ENCODE peak calls at places on chromosomes 11 and 22, in ten cellular contexts. N, F, E, X, S, A, U, M, Z and G are unnamed samples.
A peak's percentile ranks its signal among the peaks of the same experiment; 100 is the strongest.

GRCh38 chr11:638616-639323 is 1.7 kb downstream of the DRD4 start:
- DNase-seq in A (no peak), X (peak; percentile 24), S (no peak), E (no peak), N (no peak), U (no peak), M (no peak), F (peak; percentile 42), Z (no peak), G (no peak)

GRCh38 chr11:61077936-61078335 is 24.4 kb upstream of the CD5 start:
- DNase-seq in A (no peak), Z (no peak), X (no peak), E (no peak), M (no peak), F (no peak), U (no peak), N (no peak), S (no peak), G (no peak)

GRCh38 chr11:16613401-16614381 is 124.8 kb upstream of the C11orf58 start:
- DNase-seq in Z (peak; percentile 80), N (peak; percentile 97), U (peak; percentile 75), M (peak; percentile 83), F (peak; percentile 85), E (peak; percentile 83), S (peak; percentile 88), X (peak; percentile 81), A (peak; percentile 88), G (peak; percentile 10)

GRCh38 chr11:35621620-35622019 is 3.4 kb downstream of the FJX1 start:
- DNase-seq in S (no peak), F (peak; percentile 53), M (no peak), X (no peak), A (peak; percentile 28), Z (no peak), E (no peak), U (no peak), N (no peak), G (no peak)

GRCh38 chr11:42840856-42841255 is 470.9 kb upstream of the API5 start:
- DNase-seq in A (peak; percentile 24), E (no peak), S (no peak), F (no peak), U (no peak), Z (no peak), N (no peak), X (no peak), M (no peak), G (no peak)

GRCh38 chr11:1293619-1294015 is 15.8 kb downstream of the TOLLIP start:
- DNase-seq in X (no peak), E (no peak), S (no peak), M (no peak), F (no peak), A (peak; percentile 17), U (no peak), N (no peak), Z (no peak), G (no peak)

GRCh38 chr11:118153976-118154375 is 1.4 kb upstream of the SCN4B start:
- DNase-seq in A (no peak), Z (no peak), M (no peak), X (no peak), N (no peak), E (no peak), S (no peak), F (no peak), U (no peak), G (no peak)

GRCh38 chr22:28349114-28349513 is 330.5 kb downstream of the TTC28 start:
- DNase-seq in Z (no peak), E (no peak), N (no peak), F (no peak), S (no peak), M (no peak), U (no peak), A (no peak), X (no peak), G (peak; percentile 9)

GRCh38 chr11:99200720-99201119 is 180.0 kb downstream of the CNTN5 start:
- DNase-seq in Z (no peak), F (no peak), X (no peak), N (no peak), A (no peak), S (no peak), M (no peak), U (no peak), E (no peak), G (no peak)

GRCh38 chr22:30079952-30080533 is at the start of gene HORMAD2:
- DNase-seq in Z (no peak), N (no peak), U (no peak), A (peak; percentile 71), E (no peak), M (no peak), F (peak; percentile 38), X (peak; percentile 40), S (peak; percentile 52), G (no peak)